ENCODE peak calls at places on chromosomes 13 and 19, in four cellular contexts. W is left lung, D is prostate gland, A is neuronal stem cell. J is an unnamed sample.

GRCh38 chr13:113552786-113553540 is 31.6 kb upstream of the TFDP1 start:
- DNase-seq in W (peak), A (no peak), D (no peak), J (no peak)

GRCh38 chr13:99610702-99611289 is 109.5 kb downstream of the TM9SF2 start:
- DNase-seq in D (no peak), W (no peak), A (no peak), J (no peak)

GRCh38 chr13:108005231-108005630 is 210.1 kb downstream of the LIG4 start:
- DNase-seq in D (no peak), W (no peak), A (no peak), J (no peak)

GRCh38 chr13:112733112-112733511 is 43.3 kb downstream of the ATP11A start:
- DNase-seq in W (no peak), A (no peak), D (no peak), J (no peak)

GRCh38 chr19:15252398-15253018 is 20.3 kb upstream of the EPHX3 start:
- DNase-seq in D (no peak), W (no peak), A (no peak), J (no peak)

GRCh38 chr19:43624933-43625332 is 5.5 kb upstream of the ZNF428 start:
- DNase-seq in D (no peak), A (no peak), W (peak), J (no peak)

GRCh38 chr13:84121456-84121855 is 239.2 kb upstream of the SLITRK1 start:
- DNase-seq in D (peak), A (peak), W (no peak), J (no peak)

GRCh38 chr13:111852701-111853100 is 214.2 kb upstream of the SOX1 start:
- DNase-seq in A (no peak), W (no peak), D (no peak), J (no peak)

GRCh38 chr13:38685974-38686571 is 804 bp upstream of the FREM2 start:
- DNase-seq in A (peak), W (peak), D (no peak), J (no peak)

DNA sequence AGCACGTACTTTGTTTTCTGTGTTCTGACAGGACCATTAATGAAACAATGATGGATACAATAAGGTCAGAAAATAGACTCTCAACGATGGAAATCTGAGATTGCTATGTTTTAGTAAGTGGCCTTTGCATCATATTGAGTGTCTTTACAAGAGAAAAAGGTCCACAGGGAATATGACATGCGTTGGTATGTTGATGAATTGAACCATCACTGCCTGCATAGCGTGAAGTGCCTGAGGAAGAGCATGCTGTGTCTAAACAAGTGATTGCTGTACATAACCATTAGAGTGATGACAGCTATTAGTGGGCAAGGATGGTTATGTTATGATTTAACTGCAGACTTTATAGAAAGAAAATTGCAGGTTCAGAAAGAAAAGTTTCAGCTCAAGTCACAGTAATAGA is 623.2 kb downstream of the SLITRK5 start:
- DNase-seq in D (no peak), A (no peak), W (no peak), J (no peak)
- H3K27ac ChIP-seq in D (no peak), A (no peak), W (no peak), J (no peak)

GRCh38 chr19:3655402-3656072 is 28.9 kb upstream of the CACTIN start:
- DNase-seq in A (no peak), D (no peak), W (no peak), J (no peak)
- H3K27ac ChIP-seq in A (no peak), D (no peak), W (no peak), J (no peak)

GRCh38 chr13:53201454-53202225 is 173.0 kb downstream of the OLFM4 start:
- DNase-seq in D (no peak), W (peak), A (peak), J (no peak)

GRCh38 chr13:53198699-53199098 is 170.1 kb downstream of the OLFM4 start:
- DNase-seq in D (no peak), W (no peak), A (no peak), J (no peak)

GRCh38 chr13:53198017-53198416 is 169.4 kb downstream of the OLFM4 start:
- DNase-seq in A (no peak), D (no peak), W (no peak), J (no peak)

GRCh38 chr13:53200075-53200474 is 171.5 kb downstream of the OLFM4 start:
- DNase-seq in W (peak), D (no peak), A (no peak), J (no peak)

DNA sequence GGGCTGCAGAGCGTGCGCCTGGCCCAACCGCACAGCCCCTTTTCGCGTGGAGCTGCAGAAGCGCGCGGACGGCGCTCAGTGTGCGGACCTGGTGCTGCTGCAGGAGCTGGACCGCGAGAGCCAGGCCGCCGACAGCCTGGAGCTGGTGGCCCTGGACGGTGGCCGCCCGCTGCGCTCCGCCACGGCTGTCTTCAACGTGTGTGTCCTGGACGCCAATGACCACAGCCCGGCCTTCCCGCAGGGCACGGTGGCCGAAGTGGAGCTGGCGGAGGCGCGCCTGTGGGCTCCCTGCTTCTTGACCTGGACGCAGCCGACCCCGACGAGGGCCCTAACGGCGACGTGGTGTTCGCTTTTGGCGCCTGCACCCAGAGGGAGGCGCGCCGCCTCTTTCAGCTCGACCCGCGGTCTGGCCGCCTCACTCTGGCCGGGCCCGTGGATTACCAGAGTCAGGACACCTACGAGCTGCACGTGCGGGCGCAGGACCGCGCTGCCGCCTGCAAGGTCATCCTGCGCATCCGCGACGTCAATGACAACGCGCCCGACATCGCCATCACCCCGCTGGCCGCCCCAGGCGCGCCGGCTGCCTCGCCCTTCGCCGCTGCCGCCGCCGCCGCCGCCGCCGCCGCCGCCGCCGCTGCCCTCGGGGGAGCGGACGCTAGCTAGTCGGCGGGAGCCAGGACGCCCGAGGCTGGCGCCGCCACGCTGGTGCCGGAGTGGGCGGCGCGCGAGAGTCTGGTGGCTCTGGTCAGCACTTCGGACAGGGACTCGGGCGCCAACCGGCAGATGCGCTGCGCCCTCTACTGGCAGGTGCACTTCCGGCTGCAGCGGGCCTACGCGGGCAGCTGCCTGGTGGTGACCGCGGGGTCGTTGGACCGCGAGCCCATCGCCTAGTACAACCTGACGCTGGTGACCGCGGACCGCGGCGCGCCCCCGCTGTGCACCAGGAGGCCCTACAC is 172.2 kb downstream of the OLFM4 start:
- DNase-seq in A (peak), W (peak), D (peak), J (no peak)
- H3K27ac ChIP-seq in A (no peak), W (no peak), D (no peak), J (no peak)

DNA sequence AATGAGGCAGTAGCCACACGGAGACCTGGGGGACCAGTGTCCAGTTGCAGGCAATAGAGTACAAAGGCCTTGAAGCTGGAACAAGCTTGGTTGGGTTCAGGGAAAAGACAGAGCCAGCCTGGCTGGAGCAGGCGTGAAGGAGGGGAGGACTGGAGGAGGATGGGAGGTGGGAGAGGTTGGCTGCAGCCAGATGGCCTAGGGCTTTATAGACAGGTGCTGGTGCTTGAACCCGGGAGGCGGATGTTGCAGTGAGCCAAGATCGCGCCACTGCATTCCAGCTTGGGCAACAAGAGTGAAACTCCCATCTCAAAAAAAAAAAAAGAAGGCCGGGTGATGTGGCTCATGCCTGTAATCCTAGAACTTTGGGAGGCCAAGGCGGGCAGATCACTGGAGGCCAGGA is 1.7 kb downstream of the SPINT2 start:
- DNase-seq in D (no peak), A (no peak), W (no peak), J (no peak)
- H3K27ac ChIP-seq in D (peak), A (no peak), W (peak), J (peak)